ENCODE peak calls at places on chromosomes 2 and 18, in six cellular contexts. Z is RWPE2, A is astrocyte, F is Peyer's patch, Q is adrenal gland, G is mucosa of descending colon. Y is an unnamed sample.

GRCh38 chr2:128710242-128710641 is 391.6 kb upstream of the HS6ST1 start:
- DNase-seq in A (no peak), Q (peak; percentile 1), Z (no peak), G (no peak), F (no peak), Y (no peak)

GRCh38 chr18:62152844-62153243 is 34.0 kb downstream of the PIGN start:
- DNase-seq in Z (no peak), Q (no peak), A (no peak), G (no peak), F (no peak), Y (no peak)

GRCh38 chr2:105447476-105447875 is 48.6 kb upstream of the FHL2 start:
- DNase-seq in F (no peak), A (peak; percentile 84), G (no peak), Z (no peak), Q (no peak), Y (no peak)

GRCh38 chr18:58942486-58942885 is 77.8 kb downstream of the ZNF532 start:
- DNase-seq in G (no peak), F (no peak), Q (no peak), Z (no peak), A (peak; percentile 29), Y (no peak)

GRCh38 chr2:30915485-30915884 is 108.2 kb upstream of the CAPN13 start:
- DNase-seq in Z (no peak), F (no peak), Q (no peak), G (peak; percentile 28), A (no peak), Y (no peak)

GRCh38 chr2:119431155-119431975 is at the start of gene TMEM37:
- DNase-seq in F (peak; percentile 30), A (peak; percentile 47), Q (peak; percentile 82), Z (no peak), G (peak; percentile 81), Y (no peak)

GRCh38 chr18:8662574-8663255 is 42.6 kb upstream of the MTCL1 start:
- DNase-seq in G (no peak), Q (no peak), F (no peak), A (no peak), Z (no peak), Y (no peak)

GRCh38 chr2:238274152-238274865 is 14.1 kb downstream of the PER2 start:
- DNase-seq in Z (no peak), A (no peak), Q (no peak), G (peak; percentile 59), F (no peak), Y (no peak)

GRCh38 chr2:68320118-68320641 is 431 bp upstream of the CNRIP1 start:
- DNase-seq in F (no peak), Q (peak; percentile 25), A (peak; percentile 15), G (peak; percentile 3), Z (no peak), Y (no peak)

GRCh38 chr2:165864353-165864752 is 70.3 kb upstream of the GALNT3 start:
- DNase-seq in F (no peak), Z (no peak), Q (no peak), G (no peak), A (no peak), Y (no peak)

GRCh38 chr2:205675861-205676516 is 6.3 kb upstream of the NRP2 start:
- DNase-seq in Z (no peak), F (no peak), G (peak; percentile 63), A (no peak), Q (peak; percentile 42), Y (no peak)

GRCh38 chr2:60976271-60976670 is 41.2 kb upstream of the PEX13 start:
- DNase-seq in G (no peak), F (no peak), Q (no peak), A (no peak), Z (no peak), Y (no peak)

GRCh38 chr2:158619496-158619895 is 162.7 kb downstream of the PKP4 start:
- DNase-seq in G (no peak), Q (no peak), A (peak; percentile 63), F (no peak), Z (no peak), Y (no peak)

GRCh38 chr2:48209214-48209885 is 303.1 kb upstream of the FBXO11 start:
- DNase-seq in Z (no peak), A (peak; percentile 29), F (no peak), Q (no peak), G (no peak), Y (no peak)

GRCh38 chr18:23573020-23573419 is 13.3 kb downstream of the NPC1 start:
- DNase-seq in F (no peak), G (no peak), A (no peak), Z (no peak), Q (no peak), Y (no peak)

GRCh38 chr2:23351388-23352141 is 33.4 kb upstream of the KLHL29 start:
- DNase-seq in G (peak; percentile 82), F (peak; percentile 43), Q (peak; percentile 91), A (peak; percentile 59), Z (no peak), Y (no peak)

GRCh38 chr2:1499033-1499795 is 86.0 kb downstream of the TPO start:
- DNase-seq in G (no peak), Q (no peak), F (no peak), A (no peak), Z (peak; percentile 46), Y (no peak)

GRCh38 chr2:166372046-166372445 is 3.7 kb downstream of the SCN9A start:
- DNase-seq in Z (no peak), F (no peak), A (peak; percentile 73), Q (no peak), G (no peak), Y (no peak)

GRCh38 chr2:227772197-227772661 is 26.5 kb downstream of the SCYGR8 start:
- DNase-seq in F (no peak), A (no peak), Q (no peak), Z (no peak), G (no peak), Y (no peak)

GRCh38 chr18:79982736-79983135 is 5.6 kb downstream of the TXNL4A start:
- DNase-seq in Z (no peak), G (no peak), Q (no peak), F (no peak), A (no peak), Y (no peak)

GRCh38 chr2:236601306-236602202 is 31.9 kb downstream of the ACKR3 start:
- DNase-seq in F (no peak), Q (no peak), Z (no peak), A (no peak), G (no peak), Y (no peak)

GRCh38 chr18:22814329-22814703 is 118.8 kb upstream of the RBBP8 start:
- DNase-seq in G (no peak), A (no peak), F (no peak), Z (no peak), Q (no peak), Y (no peak)

GRCh38 chr2:20222769-20223344 is 2.1 kb downstream of the SDC1 start:
- DNase-seq in Q (no peak), Z (no peak), A (no peak), G (no peak), F (no peak), Y (no peak)

GRCh38 chr2:98749053-98749450 is 18.1 kb upstream of the MGAT4A start:
- DNase-seq in G (no peak), Q (peak; percentile 41), F (no peak), Z (no peak), A (no peak), Y (no peak)

GRCh38 chr2:198975779-198976178 is 482.0 kb downstream of the SATB2 start:
- DNase-seq in A (no peak), Q (no peak), Z (no peak), F (no peak), G (no peak), Y (no peak)
- H3K9me3 ChIP-seq in A (no peaks in the 10 kb centered on the region), Q (no peaks in the 10 kb centered on the region), Z (no peaks in the 10 kb centered on the region), F (peaks cover 18% of the 10 kb centered on the region), G (peaks cover 16% of the 10 kb centered on the region), Y (no peaks in the 10 kb centered on the region)

GRCh38 chr2:86338778-86339295 is 1.4 kb upstream of the REEP1 start:
- DNase-seq in F (no peak), A (no peak), Z (no peak), G (no peak), Q (no peak), Y (no peak)
- H3K9me3 ChIP-seq in F (peaks cover 6% of the 10 kb centered on the region), A (no peaks in the 10 kb centered on the region), Z (peaks cover 3% of the 10 kb centered on the region), G (no peaks in the 10 kb centered on the region), Q (no peaks in the 10 kb centered on the region), Y (peaks cover 13% of the 10 kb centered on the region)

GRCh38 chr18:78729099-78729467 is 250.5 kb upstream of the SALL3 start:
- DNase-seq in G (no peak), Z (no peak), A (no peak), Q (no peak), F (no peak), Y (no peak)
- H3K9me3 ChIP-seq in G (no peaks in the 10 kb centered on the region), Z (peaks cover 1% of the 10 kb centered on the region), A (peaks cover 6% of the 10 kb centered on the region), Q (no peaks in the 10 kb centered on the region), F (no peaks in the 10 kb centered on the region), Y (no peaks in the 10 kb centered on the region)

GRCh38 chr2:115887209-115887776 is 1444.9 kb downstream of the DPP10 start:
- DNase-seq in F (no peak), Q (no peak), Z (no peak), G (no peak), A (no peak), Y (no peak)
- H3K9me3 ChIP-seq in F (no peaks in the 10 kb centered on the region), Q (no peaks in the 10 kb centered on the region), Z (no peaks in the 10 kb centered on the region), G (peaks cover 6% of the 10 kb centered on the region), A (no peaks in the 10 kb centered on the region), Y (no peaks in the 10 kb centered on the region)

GRCh38 chr2:240530181-240530580 is 27.6 kb downstream of the ANKMY1 start:
- DNase-seq in A (no peak), G (no peak), F (peak; percentile 2), Q (no peak), Z (no peak), Y (no peak)

GRCh38 chr2:240528406-240529040 is 29.3 kb downstream of the ANKMY1 start:
- DNase-seq in Z (no peak), A (no peak), Q (no peak), G (no peak), F (peak; percentile 6), Y (no peak)

GRCh38 chr2:240532032-240532775 is 25.6 kb downstream of the ANKMY1 start:
- DNase-seq in Z (no peak), Q (no peak), A (no peak), F (no peak), G (no peak), Y (no peak)

GRCh38 chr2:240529344-240529999 is 28.3 kb downstream of the ANKMY1 start:
- DNase-seq in F (peak; percentile 7), Q (no peak), Z (no peak), A (no peak), G (no peak), Y (no peak)

GRCh38 chr2:240531038-240531437 is 26.8 kb downstream of the ANKMY1 start:
- DNase-seq in Q (no peak), F (no peak), Z (no peak), G (no peak), A (no peak), Y (no peak)
- H3K9me3 ChIP-seq in Q (peaks cover 22% of the 10 kb centered on the region), F (peaks cover 17% of the 10 kb centered on the region), Z (peaks cover 8% of the 10 kb centered on the region), G (peaks cover 23% of the 10 kb centered on the region), A (peaks cover 11% of the 10 kb centered on the region), Y (peaks cover 5% of the 10 kb centered on the region)

GRCh38 chr2:223500690-223501089 is 101.5 kb downstream of the SCG2 start:
- DNase-seq in F (no peak), Q (no peak), A (no peak), G (no peak), Z (no peak), Y (no peak)

GRCh38 chr2:223494496-223494895 is 107.7 kb downstream of the SCG2 start:
- DNase-seq in G (no peak), A (no peak), Q (no peak), Z (no peak), F (no peak), Y (no peak)

DNA sequence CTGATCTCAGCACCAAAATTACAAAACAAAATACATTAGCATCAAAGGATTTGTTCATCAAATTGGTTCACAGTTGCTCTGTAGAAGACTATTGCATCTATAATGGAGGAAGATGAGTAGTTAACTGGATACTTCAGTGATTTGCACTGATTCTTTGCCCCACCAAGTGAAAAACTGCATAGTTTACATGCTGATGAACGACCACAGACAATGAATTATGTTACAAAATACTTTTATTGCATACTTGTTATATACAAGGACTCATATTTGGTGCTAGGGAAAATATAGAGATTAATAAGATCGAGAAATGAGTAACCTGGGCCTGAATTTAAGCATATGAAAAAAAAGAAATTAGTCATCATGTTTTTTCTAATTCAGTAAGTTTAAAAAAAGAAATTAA is 107.2 kb downstream of the SCG2 start:
- DNase-seq in F (no peak), G (no peak), Q (no peak), A (peak; percentile 37), Z (no peak), Y (no peak)
- H3K9me3 ChIP-seq in F (no peaks in the 10 kb centered on the region), G (no peaks in the 10 kb centered on the region), Q (no peaks in the 10 kb centered on the region), A (no peaks in the 10 kb centered on the region), Z (no peaks in the 10 kb centered on the region), Y (no peaks in the 10 kb centered on the region)

Y was measured in T-helper 17 cell.